ENCODE peak calls at places on chromosomes 3 and 15, in five cellular contexts. P is GM12878, E is heart left ventricle, A is ovary, C is breast epithelium. O is an unnamed sample. For H3K27me3, the result is how much of the 10 kb centered on the place peaks cover.

GRCh38 chr3:37040231-37040630 is 46.9 kb downstream of the MLH1 start:
- DNase-seq in E (no peak), A (no peak), C (no peak), P (no peak), O (no peak)

GRCh38 chr15:89167267-89168176 is 53.9 kb downstream of the RLBP1 start:
- DNase-seq in A (no peak), C (peak), P (peak), E (no peak), O (no peak)

GRCh38 chr15:75019916-75020315 is 3.5 kb upstream of the PPCDC start:
- DNase-seq in E (no peak), A (no peak), C (no peak), P (no peak), O (no peak)

GRCh38 chr15:45635763-45636292 is 999 bp downstream of the SQOR start:
- DNase-seq in A (no peak), E (no peak), P (no peak), C (no peak), O (no peak)

GRCh38 chr3:69970827-69971226 is 28.7 kb upstream of the SAMMSON start:
- DNase-seq in P (no peak), A (no peak), C (no peak), E (no peak), O (no peak)

GRCh38 chr3:106176734-106177133 is 307.9 kb upstream of the CBLB start:
- DNase-seq in A (no peak), C (no peak), P (peak), E (no peak), O (no peak)

GRCh38 chr15:67253517-67254237 is 784 bp downstream of the AAGAB start:
- DNase-seq in A (peak), E (no peak), C (no peak), P (no peak), O (no peak)

GRCh38 chr3:14288833-14289451 is 110.3 kb downstream of the LSM3 start:
- DNase-seq in P (no peak), C (no peak), E (no peak), A (no peak), O (no peak)

GRCh38 chr3:102353148-102353547 is 81.7 kb upstream of the ZPLD1 start:
- DNase-seq in C (no peak), E (peak), A (no peak), P (no peak), O (peak)

GRCh38 chr3:12135029-12135634 is 23.6 kb downstream of the TIMP4 start:
- DNase-seq in E (peak), P (no peak), A (peak), C (peak), O (peak)

GRCh38 chr3:47870702-47871255 is 67.8 kb downstream of the DHX30 start:
- DNase-seq in C (no peak), A (no peak), P (no peak), E (no peak), O (no peak)

GRCh38 chr15:49815937-49816336 is 195.1 kb downstream of the DTWD1 start:
- DNase-seq in P (peak), A (no peak), C (no peak), E (no peak), O (no peak)

GRCh38 chr15:41671656-41672636 is 11.7 kb downstream of the MGA start:
- DNase-seq in C (no peak), A (no peak), P (no peak), E (no peak), O (no peak)

GRCh38 chr15:35437157-35437556 is 108.8 kb downstream of the DPH6 start:
- DNase-seq in C (no peak), E (no peak), P (no peak), A (no peak), O (no peak)

GRCh38 chr3:8371085-8371551 is 130.5 kb upstream of the LMCD1 start:
- DNase-seq in E (no peak), C (no peak), P (no peak), A (no peak), O (no peak)

GRCh38 chr15:37056168-37056893 is 44.0 kb downstream of the MEIS2 start:
- DNase-seq in E (peak), C (no peak), P (no peak), A (no peak), O (peak)

GRCh38 chr3:149435936-149436885 is 38.3 kb upstream of the TM4SF4 start:
- DNase-seq in A (no peak), P (no peak), E (no peak), C (no peak), O (no peak)

GRCh38 chr3:64796597-64796996 is 108.8 kb upstream of the ADAMTS9 start:
- DNase-seq in A (no peak), P (no peak), C (no peak), E (no peak), O (no peak)

GRCh38 chr3:42660898-42661297 is 7.4 kb downstream of the ZBTB47 start:
- DNase-seq in A (no peak), P (no peak), E (peak), C (no peak), O (peak)

GRCh38 chr3:190381356-190381940 is 6.5 kb upstream of the CLDN16 start:
- DNase-seq in A (no peak), C (no peak), P (no peak), E (no peak), O (no peak)

GRCh38 chr3:72346526-72346926 is 501.7 kb downstream of the SHQ1 start:
- DNase-seq in E (peak), C (no peak), P (no peak), A (no peak), O (no peak)

GRCh38 chr3:50599115-50599715 is 12.4 kb downstream of the CISH start:
- DNase-seq in C (no peak), E (no peak), A (no peak), P (no peak), O (no peak)
- H3K27ac ChIP-seq in C (peak), E (peak), A (peak), P (no peak), O (no peak)

DNA sequence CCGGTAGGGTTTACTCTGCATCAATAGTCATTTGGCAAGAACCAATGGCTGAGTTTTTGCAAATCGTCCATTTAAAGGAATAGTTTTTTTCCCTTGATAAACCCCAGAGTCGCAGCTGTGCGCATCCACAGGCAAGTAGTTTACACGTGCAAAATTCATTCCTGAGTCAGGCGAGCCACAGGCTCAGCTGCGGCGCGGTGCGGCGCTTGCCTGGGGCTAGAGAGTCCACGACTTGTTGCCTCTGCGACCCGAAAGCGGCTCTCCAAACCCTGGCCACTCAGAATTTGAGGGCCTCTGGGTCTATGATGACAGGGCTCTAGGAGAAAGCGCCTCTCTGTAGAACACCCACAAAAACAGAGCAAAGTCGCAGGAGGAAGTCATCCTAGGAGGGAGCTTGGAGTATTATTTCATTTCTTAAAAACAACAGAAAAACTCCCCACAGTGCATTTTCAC is 36.6 kb downstream of the ZIC4 start:
- DNase-seq in P (no peak), C (no peak), A (no peak), E (no peak), O (no peak)
- H3K27me3 ChIP-seq in P (under half), C (half or more), A (under half), E (half or more), O (under half)

GRCh38 chr3:30613135-30613825 is 6.9 kb downstream of the TGFBR2 start:
- DNase-seq in E (no peak), P (no peak), A (no peak), C (no peak), O (no peak)

GRCh38 chr3:30610702-30611410 is 4.5 kb downstream of the TGFBR2 start:
- DNase-seq in E (no peak), A (no peak), P (no peak), C (no peak), O (no peak)

GRCh38 chr3:30611613-30612421 is 5.4 kb downstream of the TGFBR2 start:
- DNase-seq in P (no peak), E (no peak), C (peak), A (no peak), O (no peak)

GRCh38 chr3:30614373-30614772 is 8.0 kb downstream of the TGFBR2 start:
- DNase-seq in E (no peak), P (no peak), C (no peak), A (no peak), O (no peak)

GRCh38 chr3:30612422-30613134 is 6.2 kb downstream of the TGFBR2 start:
- DNase-seq in E (no peak), A (no peak), P (no peak), C (no peak), O (no peak)
- TF ChIP-seq POLR2A in E (no peak), A (no peak), P (no peak), C (no peak), O (no peak)

GRCh38 chr3:100726706-100727105 is 17.4 kb downstream of the TFG start:
- DNase-seq in A (no peak), C (no peak), E (no peak), P (no peak), O (no peak)
- H3K27ac ChIP-seq in A (no peak), C (no peak), E (no peak), P (no peak), O (no peak)

DNA sequence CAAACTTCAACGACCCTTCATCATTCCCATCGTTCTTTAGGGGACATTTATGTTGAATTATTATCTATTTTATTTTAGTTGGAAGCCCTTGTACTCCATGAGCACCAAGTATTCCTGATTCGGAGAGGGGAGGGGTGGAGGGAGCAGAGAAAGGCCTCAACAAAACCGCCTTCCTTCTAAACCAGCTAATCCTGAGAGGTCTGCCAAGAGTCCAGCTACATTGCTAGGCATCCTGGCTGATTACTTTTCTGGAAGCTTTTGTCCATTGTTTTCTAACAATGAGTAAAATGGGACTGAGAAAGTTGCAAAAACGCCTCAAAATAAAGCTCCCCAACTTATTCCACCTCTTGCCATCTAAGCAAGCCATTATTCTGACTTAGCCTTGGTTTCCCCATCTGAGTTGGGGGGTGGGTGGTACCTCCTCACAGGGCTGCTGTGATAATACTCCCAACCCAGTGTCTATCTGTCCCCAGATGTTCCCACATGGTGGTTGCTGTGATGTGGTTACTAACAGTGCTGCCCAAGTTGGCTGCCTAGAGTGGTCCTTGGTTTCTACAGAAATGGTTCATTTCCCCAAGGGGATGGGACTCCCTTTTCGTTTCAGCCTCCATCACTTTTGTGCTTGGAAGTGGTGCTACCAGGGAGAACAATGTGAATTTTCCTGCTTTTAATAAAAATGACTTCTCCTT is 1.2 kb upstream of the TMEM158 start:
- DNase-seq in E (no peak), C (no peak), A (no peak), P (no peak), O (no peak)
- H3K27me3 ChIP-seq in E (under half), C (under half), A (under half), P (under half), O (under half)

GRCh38 chr15:68277605-68278344 is at the start of gene FEM1B:
- DNase-seq in P (peak), C (peak), E (peak), A (peak), O (peak)
- TF ChIP-seq POLR2A in P (peak), C (peak), E (peak), A (peak), O (peak)

GRCh38 chr15:78942741-78943140 is 2.1 kb downstream of the CTSH start:
- DNase-seq in A (no peak), E (no peak), C (no peak), P (no peak), O (no peak)

GRCh38 chr15:78946493-78946892 is 1.6 kb upstream of the CTSH start:
- DNase-seq in C (no peak), A (no peak), E (no peak), P (no peak), O (no peak)

GRCh38 chr15:78944669-78945407 is at the start of gene CTSH:
- DNase-seq in A (peak), C (no peak), P (no peak), E (peak), O (peak)

GRCh38 chr15:78943692-78944091 is 1.2 kb downstream of the CTSH start:
- DNase-seq in C (no peak), E (no peak), P (no peak), A (no peak), O (no peak)

GRCh38 chr15:78944202-78944625 is 632 bp downstream of the CTSH start:
- DNase-seq in A (no peak), C (no peak), P (no peak), E (no peak), O (no peak)
- H3K27ac ChIP-seq in A (peak), C (peak), P (peak), E (peak), O (peak)

GRCh38 chr3:179653777-179654117 is 907 bp downstream of the USP13 start:
- DNase-seq in C (no peak), E (no peak), A (peak), P (no peak), O (no peak)

GRCh38 chr3:179653106-179653776 is 401 bp downstream of the USP13 start:
- DNase-seq in A (peak), C (peak), E (peak), P (no peak), O (peak)

GRCh38 chr3:179658584-179658983 is 5.7 kb downstream of the USP13 start:
- DNase-seq in A (no peak), E (no peak), P (no peak), C (no peak), O (no peak)

GRCh38 chr3:179652467-179653105 is at the start of gene USP13:
- DNase-seq in E (peak), A (peak), C (peak), P (no peak), O (peak)

DNA sequence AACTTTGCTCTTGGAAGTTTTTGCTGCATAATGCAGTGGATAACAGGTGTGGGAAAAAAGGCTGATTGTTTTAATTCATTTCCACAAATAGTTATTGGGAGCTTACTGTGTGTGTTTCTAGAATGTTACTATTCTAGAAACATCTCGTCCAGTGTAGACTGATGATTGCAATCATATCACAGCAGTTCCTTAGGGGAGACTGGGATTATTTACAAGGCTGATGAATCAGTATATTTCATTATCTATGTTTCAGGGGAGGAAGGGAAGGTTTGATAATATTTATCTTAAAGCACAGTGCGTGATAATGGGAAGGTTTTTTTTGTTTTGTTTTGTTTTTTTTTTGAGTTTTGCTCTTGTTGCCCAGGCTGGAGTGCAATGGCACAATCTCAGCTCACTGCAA is 2.4 kb downstream of the USP13 start:
- DNase-seq in P (no peak), C (no peak), A (no peak), E (no peak), O (no peak)
- H3K27me3 ChIP-seq in P (under half), C (under half), A (under half), E (under half), O (under half)

O was measured in testis.